ENCODE peak calls at places on chromosomes 5 and 9, in seven cellular contexts. Y is activated T-helper 1 cell treated with anti-CD3 and anti-CD28 coated beads, Interleukin-2, amount 50 U/mL, for 16 hours; M is memory B cell; R is activated CD4-positive, CD25-positive, alpha-beta regulatory T cell treated with anti-CD3 and anti-CD28 coated beads, Interleukin-2, amount 50 U/mL, for 16 hours; H is T-helper 1 cell; V is GM20000; L is breast epithelium. Z is an unnamed sample.

GRCh38 chr9:120534266-120534665 is 45.7 kb downstream of the CDK5RAP2 start:
- DNase-seq in Y (no peak), M (no peak), R (no peak), H (no peak), V (no peak), L (no peak), Z (no peak)

GRCh38 chr5:159402328-159402727 is 72.0 kb upstream of the IL12B start:
- DNase-seq in Y (no peak), M (no peak), R (no peak), H (no peak), V (no peak), L (no peak), Z (no peak)

GRCh38 chr9:124664143-124664542 is 107.0 kb downstream of the NR6A1 start:
- DNase-seq in Y (no peak), M (no peak), R (no peak), H (no peak), V (no peak), L (no peak), Z (no peak)

GRCh38 chr9:21795483-21795882 is 7.0 kb upstream of the MTAP start:
- DNase-seq in Y (no peak), M (no peak), R (no peak), H (no peak), V (no peak), L (no peak), Z (no peak)

GRCh38 chr5:14166437-14166836 is 23.3 kb downstream of the TRIO start:
- DNase-seq in Y (no peak), M (no peak), R (no peak), H (no peak), V (no peak), L (no peak), Z (no peak)

GRCh38 chr5:3092664-3093063 is 341.2 kb upstream of the IRX2 start:
- DNase-seq in Y (no peak), M (no peak), R (no peak), H (no peak), V (no peak), L (no peak), Z (no peak)

GRCh38 chr5:145511351-145511750 is 323.8 kb downstream of the PRELID2 start:
- DNase-seq in Y (no peak), M (no peak), R (no peak), H (no peak), V (no peak), L (no peak), Z (no peak)

GRCh38 chr9:121995997-121996396 is 97.1 kb downstream of the TTLL11 start:
- DNase-seq in Y (no peak), M (no peak), R (no peak), H (no peak), V (no peak), L (no peak), Z (no peak)

GRCh38 chr5:124824637-124825158 is 78.3 kb upstream of the ZNF608 start:
- DNase-seq in Y (no peak), M (no peak), R (no peak), H (no peak), V (no peak), L (no peak), Z (no peak)

GRCh38 chr5:10682429-10682746 is 78.6 kb downstream of the DAP start:
- DNase-seq in Y (no peak), M (no peak), R (no peak), H (no peak), V (no peak), L (no peak), Z (no peak)

GRCh38 chr9:130739081-130739480 is 45.5 kb downstream of the EXOSC2 start:
- DNase-seq in Y (no peak), M (no peak), R (no peak), H (no peak), V (no peak), L (no peak), Z (no peak)

GRCh38 chr9:36867672-36868471 is 166.2 kb downstream of the PAX5 start:
- DNase-seq in Y (no peak), M (no peak), R (no peak), H (no peak), V (no peak), L (no peak), Z (no peak)

GRCh38 chr5:169944922-169945675 is 35.2 kb downstream of the INSYN2B start:
- DNase-seq in Y (no peak), M (no peak), R (no peak), H (no peak), V (peak), L (no peak), Z (no peak)

GRCh38 chr9:122200960-122201635 is 27.7 kb downstream of the LHX6 start:
- DNase-seq in Y (no peak), M (no peak), R (no peak), H (no peak), V (no peak), L (no peak), Z (no peak)

GRCh38 chr9:100505564-100506159 is 32.7 kb downstream of the TMEFF1 start:
- DNase-seq in Y (peak), M (peak), R (peak), H (peak), V (peak), L (no peak), Z (peak)

GRCh38 chr9:88476491-88477271 is 58.3 kb upstream of the NXNL2 start:
- DNase-seq in Y (no peak), M (no peak), R (no peak), H (peak), V (no peak), L (no peak), Z (no peak)

GRCh38 chr5:123819818-123820217 is 307.8 kb downstream of the CSNK1G3 start:
- DNase-seq in Y (no peak), M (no peak), R (no peak), H (no peak), V (no peak), L (no peak), Z (no peak)

GRCh38 chr5:150289551-150290390 is at the start of gene CAMK2A:
- DNase-seq in Y (no peak), M (no peak), R (no peak), H (no peak), V (no peak), L (no peak), Z (peak)

GRCh38 chr5:134989291-134989830 is 21.7 kb downstream of the CATSPER3 start:
- DNase-seq in Y (no peak), M (no peak), R (no peak), H (no peak), V (no peak), L (no peak), Z (no peak)

GRCh38 chr9:100011062-100011681 is 87.6 kb downstream of the ERP44 start:
- DNase-seq in Y (no peak), M (peak), R (no peak), H (peak), V (peak), L (no peak), Z (peak)

GRCh38 chr5:96837303-96837702 is 29.6 kb upstream of the ERAP1 start:
- DNase-seq in Y (no peak), M (no peak), R (no peak), H (no peak), V (no peak), L (no peak), Z (no peak)

GRCh38 chr9:16459421-16460148 is 410.9 kb downstream of the BNC2 start:
- DNase-seq in Y (no peak), M (no peak), R (no peak), H (no peak), V (no peak), L (no peak), Z (no peak)

GRCh38 chr5:147918101-147918500 is 11.8 kb upstream of the C5orf46 start:
- DNase-seq in Y (no peak), M (no peak), R (no peak), H (no peak), V (no peak), L (no peak), Z (no peak)

GRCh38 chr5:95281211-95281610 is 3.7 kb downstream of the MCTP1 start:
- DNase-seq in Y (no peak), M (no peak), R (no peak), H (no peak), V (no peak), L (no peak), Z (no peak)

GRCh38 chr5:89265511-89266169 is 382.7 kb upstream of the MEF2C start:
- DNase-seq in Y (no peak), M (no peak), R (no peak), H (no peak), V (no peak), L (no peak), Z (no peak)

GRCh38 chr5:6723122-6723885 is 10.1 kb downstream of the TENT4A start:
- DNase-seq in Y (no peak), M (no peak), R (no peak), H (no peak), V (no peak), L (no peak), Z (no peak)

GRCh38 chr5:61301820-61302563 is 30.1 kb upstream of the ZSWIM6 start:
- DNase-seq in Y (no peak), M (no peak), R (no peak), H (no peak), V (no peak), L (peak), Z (peak)

GRCh38 chr5:176180339-176180738 is 57.9 kb upstream of the SIMC1 start:
- DNase-seq in Y (no peak), M (no peak), R (no peak), H (no peak), V (no peak), L (no peak), Z (no peak)

GRCh38 chr9:91900057-91900816 is 49.8 kb downstream of the ROR2 start:
- DNase-seq in Y (no peak), M (no peak), R (no peak), H (no peak), V (no peak), L (no peak), Z (no peak)

GRCh38 chr5:154753792-154754191 is 1.4 kb upstream of the LARP1 start:
- DNase-seq in Y (no peak), M (no peak), R (no peak), H (no peak), V (no peak), L (peak), Z (peak)

GRCh38 chr9:92616199-92617129 is 53.5 kb downstream of the IPPK start:
- DNase-seq in Y (no peak), M (no peak), R (no peak), H (no peak), V (no peak), L (peak), Z (no peak)